ENCODE peak calls at places on chromosomes 7 and 10, in seven cellular contexts. X, Y, I, U, M, Q and O are unnamed samples. For H3K9me3, the result is how much of the 10 kb centered on the place peaks cover.

GRCh38 chr7:33444501-33444900 is 315.1 kb downstream of the BBS9 start:
- DNase-seq in X (no peak), Y (no peak), I (no peak), U (peak), M (no peak), Q (peak), O (no peak)

GRCh38 chr7:1705856-1706255 is 35.8 kb downstream of the ELFN1 start:
- DNase-seq in X (no peak), Y (no peak), I (no peak), U (no peak), M (no peak), Q (no peak), O (peak)

GRCh38 chr7:142112086-142112485 is 568 bp downstream of the MGAM2 start:
- DNase-seq in X (no peak), Y (no peak), I (no peak), U (no peak), M (no peak), Q (no peak), O (no peak)

GRCh38 chr10:28587270-28587969 is 54.5 kb downstream of the WAC start:
- DNase-seq in X (no peak), Y (no peak), I (no peak), U (no peak), M (no peak), Q (no peak), O (no peak)

GRCh38 chr10:3136336-3136735 is 36.2 kb downstream of the PITRM1 start:
- DNase-seq in X (no peak), Y (no peak), I (peak), U (peak), M (no peak), Q (peak), O (no peak)

GRCh38 chr10:1074748-1075358 is 18.7 kb downstream of the WDR37 start:
- DNase-seq in X (no peak), Y (no peak), I (no peak), U (no peak), M (peak), Q (no peak), O (no peak)

GRCh38 chr7:80231719-80232118 is 97.1 kb downstream of the GNAI1 start:
- DNase-seq in X (no peak), Y (no peak), I (no peak), U (no peak), M (no peak), Q (no peak), O (no peak)

GRCh38 chr7:2099036-2099957 is 133.4 kb downstream of the MAD1L1 start:
- DNase-seq in X (no peak), Y (no peak), I (no peak), U (no peak), M (no peak), Q (no peak), O (no peak)

GRCh38 chr7:876972-877311 is 588 bp downstream of the GET4 start:
- DNase-seq in X (no peak), Y (peak), I (no peak), U (no peak), M (no peak), Q (peak), O (peak)

GRCh38 chr10:82150123-82150900 is 275.3 kb downstream of the NRG3 start:
- DNase-seq in X (no peak), Y (no peak), I (peak), U (peak), M (peak), Q (no peak), O (peak)

GRCh38 chr10:44030132-44030531 is 354.8 kb downstream of the CXCL12 start:
- DNase-seq in X (no peak), Y (no peak), I (no peak), U (no peak), M (no peak), Q (no peak), O (peak)

GRCh38 chr7:105656922-105657521 is 75.7 kb upstream of the EFCAB10 start:
- DNase-seq in X (peak), Y (no peak), I (no peak), U (no peak), M (no peak), Q (no peak), O (peak)

GRCh38 chr10:92290076-92290836 is 622 bp downstream of the CPEB3 start:
- DNase-seq in X (peak), Y (no peak), I (peak), U (peak), M (peak), Q (peak), O (peak)

GRCh38 chr10:103645141-103646054 is 151.9 kb downstream of the NEURL1 start:
- DNase-seq in X (no peak), Y (no peak), I (peak), U (peak), M (peak), Q (peak), O (no peak)

GRCh38 chr7:27697861-27698430 is 35.3 kb upstream of the HIBADH start:
- DNase-seq in X (peak), Y (peak), I (no peak), U (no peak), M (peak), Q (no peak), O (no peak)

GRCh38 chr7:94654764-94655561 is 970 bp downstream of the SGCE start:
- DNase-seq in X (no peak), Y (no peak), I (no peak), U (peak), M (no peak), Q (peak), O (peak)

GRCh38 chr7:119197872-119198527 is 973.5 kb downstream of the ANKRD7 start:
- DNase-seq in X (peak), Y (no peak), I (no peak), U (no peak), M (no peak), Q (no peak), O (peak)

GRCh38 chr7:46930336-46930735 is 651.6 kb downstream of the TNS3 start:
- DNase-seq in X (no peak), Y (peak), I (peak), U (no peak), M (no peak), Q (peak), O (no peak)

GRCh38 chr7:46029111-46029704 is 108.1 kb upstream of the IGFBP3 start:
- DNase-seq in X (no peak), Y (no peak), I (no peak), U (no peak), M (no peak), Q (no peak), O (no peak)

GRCh38 chr10:66277481-66277880 is 648.4 kb upstream of the LRRTM3 start:
- DNase-seq in X (no peak), Y (no peak), I (no peak), U (no peak), M (no peak), Q (no peak), O (no peak)

GRCh38 chr7:78450754-78451153 is 652.2 kb downstream of the PHTF2 start:
- DNase-seq in X (no peak), Y (no peak), I (no peak), U (no peak), M (no peak), Q (no peak), O (no peak)

GRCh38 chr7:70134029-70134445 is 535.8 kb downstream of the AUTS2 start:
- DNase-seq in X (no peak), Y (no peak), I (no peak), U (no peak), M (no peak), Q (no peak), O (no peak)

GRCh38 chr7:127865466-127865865 is 165.8 kb downstream of the LRRC4 start:
- DNase-seq in X (no peak), Y (peak), I (no peak), U (no peak), M (no peak), Q (no peak), O (no peak)

GRCh38 chr7:118214833-118215182 is 9.7 kb upstream of the ANKRD7 start:
- DNase-seq in X (no peak), Y (no peak), I (no peak), U (no peak), M (no peak), Q (no peak), O (no peak)

GRCh38 chr10:70592186-70592735 is 10.3 kb downstream of the PRF1 start:
- DNase-seq in X (no peak), Y (no peak), I (no peak), U (no peak), M (peak), Q (no peak), O (no peak)

GRCh38 chr7:94908204-94909022 is 1.0 kb downstream of the PPP1R9A start:
- DNase-seq in X (peak), Y (peak), I (peak), U (peak), M (peak), Q (peak), O (peak)

GRCh38 chr10:71770789-71771188 is 2.5 kb downstream of the VSIR start:
- DNase-seq in X (no peak), Y (peak), I (no peak), U (no peak), M (no peak), Q (no peak), O (no peak)

GRCh38 chr7:43589728-43590127 is 6.8 kb downstream of the STK17A start:
- DNase-seq in X (no peak), Y (no peak), I (no peak), U (no peak), M (no peak), Q (no peak), O (no peak)

GRCh38 chr7:21910253-21910652 is 35.4 kb downstream of the CDCA7L start:
- DNase-seq in X (no peak), Y (no peak), I (no peak), U (peak), M (no peak), Q (no peak), O (no peak)

GRCh38 chr10:97479939-97480338 is 18.3 kb downstream of the MMS19 start:
- DNase-seq in X (no peak), Y (no peak), I (no peak), U (no peak), M (no peak), Q (no peak), O (no peak)

GRCh38 chr10:91219371-91220193 is 881 bp upstream of the PCGF5 start:
- DNase-seq in X (no peak), Y (no peak), I (no peak), U (no peak), M (no peak), Q (no peak), O (no peak)

GRCh38 chr10:29681700-29682444 is 47.1 kb upstream of the SVIL start:
- DNase-seq in X (no peak), Y (no peak), I (no peak), U (no peak), M (peak), Q (no peak), O (no peak)

GRCh38 chr7:20484366-20484765 is 131.1 kb upstream of the ABCB5 start:
- DNase-seq in X (no peak), Y (no peak), I (no peak), U (no peak), M (no peak), Q (no peak), O (no peak)

GRCh38 chr7:75656740-75657139 is 82.0 kb downstream of the HIP1 start:
- DNase-seq in X (no peak), Y (no peak), I (no peak), U (no peak), M (no peak), Q (no peak), O (no peak)

GRCh38 chr7:42588876-42589275 is 323.0 kb downstream of the C7orf25 start:
- DNase-seq in X (no peak), Y (no peak), I (no peak), U (no peak), M (no peak), Q (no peak), O (no peak)

GRCh38 chr10:69088471-69088769 is 517 bp downstream of the SRGN start:
- DNase-seq in X (no peak), Y (no peak), I (no peak), U (no peak), M (no peak), Q (no peak), O (no peak)
- H3K4me3 ChIP-seq in X (no peak), Y (peak), I (peak), U (peak), M (peak), Q (peak), O (no peak)

GRCh38 chr7:63027075-63027474 is 971.6 kb upstream of the ZNF722 start:
- DNase-seq in X (no peak), Y (no peak), I (no peak), U (no peak), M (no peak), Q (no peak), O (no peak)

GRCh38 chr7:63030061-63030460 is 968.6 kb upstream of the ZNF722 start:
- DNase-seq in X (no peak), Y (no peak), I (no peak), U (no peak), M (no peak), Q (no peak), O (no peak)

GRCh38 chr7:63028376-63029206 is 970.1 kb upstream of the ZNF722 start:
- DNase-seq in X (no peak), Y (no peak), I (no peak), U (no peak), M (no peak), Q (no peak), O (no peak)

GRCh38 chr7:63029207-63029522 is 969.5 kb upstream of the ZNF722 start:
- DNase-seq in X (no peak), Y (no peak), I (no peak), U (no peak), M (no peak), Q (no peak), O (no peak)

DNA sequence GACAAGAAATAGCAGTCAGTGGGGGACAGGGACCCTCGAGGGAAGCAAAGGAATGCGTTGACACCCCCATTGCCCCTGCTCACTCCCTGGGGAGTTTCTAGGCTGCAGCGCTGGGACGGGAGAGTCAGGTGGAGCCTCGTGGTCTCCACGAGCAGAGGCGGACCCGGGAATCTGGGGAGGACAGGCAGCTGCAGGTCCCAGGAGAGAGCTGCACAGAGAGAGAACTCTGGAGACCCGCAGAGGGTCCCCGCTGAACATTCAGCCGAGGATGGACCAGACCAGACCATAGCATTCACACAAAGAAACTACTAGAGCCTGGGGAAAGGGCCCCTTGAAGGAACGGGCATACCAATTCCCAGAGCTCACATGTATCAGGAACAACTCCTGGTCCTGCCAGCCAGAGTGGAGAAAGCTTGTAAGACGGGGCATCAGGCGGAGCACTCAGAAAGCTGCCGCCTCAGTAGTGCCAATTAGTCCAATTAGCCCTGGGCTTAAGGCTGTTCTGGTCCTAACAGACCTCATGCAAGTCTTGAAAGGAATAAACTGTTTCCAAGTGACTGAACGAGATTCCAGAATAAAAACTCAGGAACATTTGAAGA is 966.7 kb upstream of the ZNF722 start:
- DNase-seq in X (no peak), Y (no peak), I (no peak), U (no peak), M (no peak), Q (no peak), O (no peak)
- H3K9me3 ChIP-seq in X (under half), Y (under half), I (under half), U (under half), M (under half), Q (under half), O (under half)

DNA sequence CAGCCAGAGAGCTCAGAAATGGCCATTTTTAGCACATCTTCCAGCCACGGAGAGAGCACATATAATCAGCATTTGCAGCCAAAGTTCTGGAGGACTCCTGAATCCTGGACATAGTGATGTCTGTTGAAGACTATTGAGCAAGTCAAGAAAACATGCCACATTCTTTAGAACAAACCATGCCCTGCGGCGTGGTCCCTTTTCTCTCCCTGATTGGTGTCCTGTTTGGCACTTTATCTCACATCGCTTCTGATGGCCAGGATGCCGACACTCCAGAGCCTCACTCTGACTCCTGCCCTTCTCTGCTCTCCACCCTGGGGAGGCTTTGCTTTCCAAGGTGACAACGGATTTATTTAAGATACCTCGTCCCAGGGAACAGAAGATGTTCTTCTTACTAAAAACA is 153.9 kb downstream of the FANK1 start:
- DNase-seq in X (no peak), Y (no peak), I (no peak), U (no peak), M (no peak), Q (no peak), O (no peak)
- H3K27ac ChIP-seq in X (no peak), Y (no peak), I (no peak), U (peak), M (no peak), Q (no peak), O (no peak)

GRCh38 chr7:37354661-37355131 is 94.0 kb downstream of the ELMO1 start:
- DNase-seq in X (no peak), Y (no peak), I (peak), U (peak), M (peak), Q (no peak), O (no peak)

GRCh38 chr7:37353949-37354660 is 94.6 kb downstream of the ELMO1 start:
- DNase-seq in X (no peak), Y (no peak), I (no peak), U (no peak), M (no peak), Q (no peak), O (no peak)

GRCh38 chr7:37352251-37352650 is 96.4 kb downstream of the ELMO1 start:
- DNase-seq in X (no peak), Y (no peak), I (no peak), U (no peak), M (no peak), Q (no peak), O (no peak)

GRCh38 chr7:37349979-37350590 is 98.6 kb downstream of the ELMO1 start:
- DNase-seq in X (no peak), Y (no peak), I (no peak), U (no peak), M (no peak), Q (no peak), O (no peak)

GRCh38 chr7:37352974-37353948 is 95.4 kb downstream of the ELMO1 start:
- DNase-seq in X (peak), Y (no peak), I (no peak), U (peak), M (no peak), Q (no peak), O (peak)
- H3K4me3 ChIP-seq in X (no peak), Y (no peak), I (no peak), U (peak), M (no peak), Q (no peak), O (no peak)

GRCh38 chr7:37119296-37119695 is 329.4 kb downstream of the ELMO1 start:
- DNase-seq in X (no peak), Y (no peak), I (no peak), U (no peak), M (no peak), Q (no peak), O (no peak)
- H3K9me3 ChIP-seq in X (under half), Y (under half), I (under half), U (under half), M (under half), Q (under half), O (under half)

GRCh38 chr10:132257271-132257670 is 50.5 kb downstream of the STK32C start:
- DNase-seq in X (no peak), Y (no peak), I (no peak), U (no peak), M (no peak), Q (no peak), O (no peak)
- H3K27ac ChIP-seq in X (no peak), Y (no peak), I (no peak), U (no peak), M (no peak), Q (no peak), O (no peak)